ENCODE peak calls at places on chromosomes 12 and 14, in four cellular contexts. Z is neural progenitor cell, I is memory B cell, J is adipocyte. X is an unnamed sample.
A peak's percentile ranks its signal among the peaks of the same experiment; 100 is the strongest.

GRCh38 chr14:43706901-43707300 is 800.2 kb downstream of the FSCB start:
- DNase-seq in Z (no peak), I (no peak), J (no peak), X (no peak)

GRCh38 chr12:112848972-112849371 is 57.4 kb downstream of the RPH3A start:
- DNase-seq in Z (no peak), I (no peak), J (no peak), X (no peak)

GRCh38 chr14:53437858-53438257 is 284.7 kb upstream of the DDHD1 start:
- DNase-seq in Z (no peak), I (no peak), J (no peak), X (no peak)

GRCh38 chr12:107580750-107581529 is 104.7 kb upstream of the PWP1 start:
- DNase-seq in Z (peak; percentile 57), I (no peak), J (peak; percentile 27), X (peak; percentile 53)

GRCh38 chr12:6284273-6284672 is 26.2 kb upstream of the PLEKHG6 start:
- DNase-seq in Z (no peak), I (no peak), J (no peak), X (no peak)

GRCh38 chr14:33780035-33780434 is 170.8 kb downstream of the EGLN3 start:
- DNase-seq in Z (no peak), I (no peak), J (no peak), X (no peak)

GRCh38 chr12:59834659-59835474 is 239.0 kb downstream of the SLC16A7 start:
- DNase-seq in Z (peak; percentile 31), I (no peak), J (peak; percentile 67), X (no peak)

GRCh38 chr12:11894890-11895289 is 175.8 kb upstream of the BCL2L14 start:
- DNase-seq in Z (peak; percentile 44), I (no peak), J (no peak), X (no peak)

GRCh38 chr12:128807161-128807724 is 16.5 kb downstream of the SLC15A4 start:
- DNase-seq in Z (no peak), I (no peak), J (no peak), X (no peak)

GRCh38 chr12:89490922-89491321 is 33.7 kb downstream of the GALNT4 start:
- DNase-seq in Z (no peak), I (no peak), J (no peak), X (no peak)

GRCh38 chr12:42568952-42569916 is 20.3 kb downstream of the PRICKLE1 start:
- DNase-seq in Z (peak; percentile 55), I (no peak), J (peak; percentile 85), X (peak; percentile 30)

GRCh38 chr12:116299064-116299463 is 21.6 kb upstream of the MED13L start:
- DNase-seq in Z (no peak), I (no peak), J (no peak), X (no peak)

GRCh38 chr12:1350934-1351240 is 243.5 kb downstream of the FBXL14 start:
- DNase-seq in Z (no peak), I (no peak), J (no peak), X (no peak)

GRCh38 chr12:90947869-90948268 is 7.1 kb downstream of the CCER1 start:
- DNase-seq in Z (no peak), I (no peak), J (no peak), X (no peak)

GRCh38 chr12:111570090-111570961 is 28.8 kb downstream of the ATXN2 start:
- DNase-seq in Z (no peak), I (no peak), J (peak; percentile 72), X (no peak)

GRCh38 chr14:24080888-24081738 is 9.8 kb downstream of the CPNE6 start:
- DNase-seq in Z (peak; percentile 78), I (peak; percentile 74), J (peak; percentile 66), X (peak; percentile 81)

GRCh38 chr14:75959031-75959430 is 22.8 kb downstream of the TGFB3 start:
- DNase-seq in Z (no peak), I (no peak), J (no peak), X (no peak)

GRCh38 chr12:117447665-117448366 is 86.4 kb upstream of the NOS1 start:
- DNase-seq in Z (no peak), I (no peak), J (no peak), X (no peak)

GRCh38 chr14:99055816-99056215 is 216.2 kb downstream of the BCL11B start:
- DNase-seq in Z (no peak), I (no peak), J (no peak), X (no peak)

GRCh38 chr14:101577221-101577909 is 16.1 kb downstream of the DIO3 start:
- DNase-seq in Z (no peak), I (no peak), J (no peak), X (no peak)

GRCh38 chr14:99401624-99402282 is 78.9 kb downstream of the SETD3 start:
- DNase-seq in Z (no peak), I (no peak), J (no peak), X (no peak)

GRCh38 chr12:51846911-51847829 is 1.3 kb downstream of the FIGNL2 start:
- DNase-seq in Z (peak; percentile 94), I (no peak), J (peak; percentile 77), X (peak; percentile 86)

GRCh38 chr14:39050389-39050788 is 52.6 kb downstream of the SEC23A start:
- DNase-seq in Z (no peak), I (no peak), J (peak; percentile 72), X (no peak)

GRCh38 chr12:49340095-49340870 is 3.3 kb upstream of the C1QL4 start:
- DNase-seq in Z (no peak), I (no peak), J (no peak), X (peak; percentile 5)

GRCh38 chr12:31589582-31589895 is 1.4 kb downstream of the DENND5B start:
- DNase-seq in Z (peak; percentile 77), I (no peak), J (peak; percentile 85), X (no peak)

X was measured in retina.